ENCODE peak calls at places on chromosomes 13 and 19, in four cellular contexts. One of them, this sample, is unnamed.

GRCh38 chr19:48633148-48634035 is 3.8 kb downstream of the DBP start:
- DNase-seq in AG04450: no peak
- DNase-seq in fibroblast of lung: no peak
- DNase-seq in coronary artery: no peak
- DNase-seq in this sample: no peak

GRCh38 chr19:21158523-21159135 is 16.8 kb downstream of the ZNF431 start:
- DNase-seq in AG04450: peak
- DNase-seq in fibroblast of lung: peak
- DNase-seq in coronary artery: no peak
- DNase-seq in this sample: peak

GRCh38 chr13:112069063-112069726 is 2.2 kb downstream of the SOX1 start:
- DNase-seq in AG04450: no peak
- DNase-seq in fibroblast of lung: no peak
- DNase-seq in coronary artery: no peak
- DNase-seq in this sample: no peak

GRCh38 chr13:37791699-37792098 is 77.9 kb downstream of the TRPC4 start:
- DNase-seq in AG04450: no peak
- DNase-seq in fibroblast of lung: peak
- DNase-seq in coronary artery: no peak
- DNase-seq in this sample: no peak

GRCh38 chr19:45883881-45884681 is 1.9 kb downstream of the IRF2BP1 start:
- DNase-seq in AG04450: no peak
- DNase-seq in fibroblast of lung: no peak
- DNase-seq in coronary artery: no peak
- DNase-seq in this sample: no peak

GRCh38 chr19:40717880-40718773 is 1.2 kb downstream of the ITPKC start:
- DNase-seq in AG04450: no peak
- DNase-seq in fibroblast of lung: peak
- DNase-seq in coronary artery: no peak
- DNase-seq in this sample: no peak

GRCh38 chr19:47729468-47729798 is 15.9 kb upstream of the NOP53 start:
- DNase-seq in AG04450: no peak
- DNase-seq in fibroblast of lung: peak
- DNase-seq in coronary artery: peak
- DNase-seq in this sample: no peak

GRCh38 chr13:52760078-52760477 is 20.5 kb upstream of the CNMD start:
- DNase-seq in AG04450: no peak
- DNase-seq in fibroblast of lung: no peak
- DNase-seq in coronary artery: no peak
- DNase-seq in this sample: no peak

GRCh38 chr19:30249911-30250310 is 122.3 kb upstream of the ZNF536 start:
- DNase-seq in AG04450: no peak
- DNase-seq in fibroblast of lung: no peak
- DNase-seq in coronary artery: no peak
- DNase-seq in this sample: no peak

GRCh38 chr13:48411281-48412099 is 1.4 kb downstream of the LPAR6 start:
- DNase-seq in AG04450: no peak
- DNase-seq in fibroblast of lung: peak
- DNase-seq in coronary artery: no peak
- DNase-seq in this sample: no peak

DNA sequence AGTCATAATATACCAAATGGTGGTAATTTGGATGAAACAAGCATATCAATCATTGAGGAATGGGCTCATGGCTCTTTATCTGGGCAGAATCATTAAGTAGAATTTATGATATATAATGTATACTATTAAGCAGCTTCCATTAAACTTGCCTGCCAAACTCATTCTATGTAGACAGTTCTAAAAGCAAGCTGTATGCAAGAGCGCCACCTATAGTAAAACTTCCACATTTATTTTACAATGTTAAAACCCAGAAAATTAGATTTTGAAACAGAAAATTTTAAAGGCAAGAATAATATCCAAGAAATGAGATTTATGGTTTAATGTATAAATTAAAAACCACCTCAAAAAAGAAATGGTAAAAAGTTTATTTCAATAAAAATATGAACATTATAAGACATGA is 161.5 kb downstream of the MZT1 start:
- DNase-seq in AG04450: no peak
- DNase-seq in fibroblast of lung: no peak
- DNase-seq in coronary artery: no peak
- DNase-seq in this sample: no peak
- TF ChIP-seq CTCF in AG04450: peak
- TF ChIP-seq CTCF in fibroblast of lung: peak
- TF ChIP-seq CTCF in coronary artery: peak
- TF ChIP-seq CTCF in this sample: peak

GRCh38 chr19:42402376-42403116 is 12.4 kb upstream of the CNFN start:
- DNase-seq in AG04450: no peak
- DNase-seq in fibroblast of lung: no peak
- DNase-seq in coronary artery: no peak
- DNase-seq in this sample: no peak
- H3K4me3 ChIP-seq in AG04450: peak
- H3K4me3 ChIP-seq in fibroblast of lung: no peak
- H3K4me3 ChIP-seq in coronary artery: peak
- H3K4me3 ChIP-seq in this sample: no peak

GRCh38 chr13:61874970-61875579 is 459.4 kb upstream of the PCDH20 start:
- DNase-seq in AG04450: no peak
- DNase-seq in fibroblast of lung: no peak
- DNase-seq in coronary artery: no peak
- DNase-seq in this sample: no peak

GRCh38 chr13:61884830-61885229 is 469.2 kb upstream of the PCDH20 start:
- DNase-seq in AG04450: no peak
- DNase-seq in fibroblast of lung: no peak
- DNase-seq in coronary artery: no peak
- DNase-seq in this sample: no peak

DNA sequence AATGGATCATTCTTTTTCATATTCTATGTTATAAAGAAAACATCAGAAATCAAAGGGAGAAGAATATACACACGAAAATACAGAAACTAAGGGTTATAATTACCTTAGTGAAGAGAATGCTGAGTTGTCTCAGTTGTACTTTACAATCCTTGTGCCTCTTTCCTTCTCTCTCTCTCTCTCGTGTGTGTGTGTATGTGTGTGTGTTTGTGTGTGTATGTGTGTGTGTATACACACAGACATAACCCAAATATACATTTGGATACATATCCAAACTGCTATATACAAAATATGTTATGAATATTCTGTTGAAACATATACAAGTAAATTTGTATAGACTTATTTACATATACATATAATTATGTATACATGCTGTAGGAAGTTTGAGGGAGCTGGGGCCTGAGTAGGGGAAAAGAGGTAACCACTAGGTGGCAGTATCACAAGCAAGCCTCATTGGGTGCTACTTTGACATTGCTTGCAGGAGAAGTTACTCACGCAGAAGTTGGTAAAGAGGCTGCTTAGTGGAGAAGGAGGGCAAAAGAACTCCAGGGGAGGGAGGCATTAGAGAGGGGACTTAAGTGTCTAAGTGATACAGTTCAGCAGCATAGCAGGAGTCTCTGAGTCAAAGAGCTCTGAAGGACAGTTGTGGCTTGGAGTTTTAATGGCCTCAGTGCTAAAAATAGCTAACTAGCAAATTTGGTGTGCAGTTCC is 465.1 kb upstream of the PCDH20 start:
- DNase-seq in AG04450: no peak
- DNase-seq in fibroblast of lung: peak
- DNase-seq in coronary artery: no peak
- DNase-seq in this sample: no peak
- TF ChIP-seq CTCF in AG04450: peak
- TF ChIP-seq CTCF in fibroblast of lung: no peak
- TF ChIP-seq CTCF in coronary artery: no peak
- TF ChIP-seq CTCF in this sample: no peak

DNA sequence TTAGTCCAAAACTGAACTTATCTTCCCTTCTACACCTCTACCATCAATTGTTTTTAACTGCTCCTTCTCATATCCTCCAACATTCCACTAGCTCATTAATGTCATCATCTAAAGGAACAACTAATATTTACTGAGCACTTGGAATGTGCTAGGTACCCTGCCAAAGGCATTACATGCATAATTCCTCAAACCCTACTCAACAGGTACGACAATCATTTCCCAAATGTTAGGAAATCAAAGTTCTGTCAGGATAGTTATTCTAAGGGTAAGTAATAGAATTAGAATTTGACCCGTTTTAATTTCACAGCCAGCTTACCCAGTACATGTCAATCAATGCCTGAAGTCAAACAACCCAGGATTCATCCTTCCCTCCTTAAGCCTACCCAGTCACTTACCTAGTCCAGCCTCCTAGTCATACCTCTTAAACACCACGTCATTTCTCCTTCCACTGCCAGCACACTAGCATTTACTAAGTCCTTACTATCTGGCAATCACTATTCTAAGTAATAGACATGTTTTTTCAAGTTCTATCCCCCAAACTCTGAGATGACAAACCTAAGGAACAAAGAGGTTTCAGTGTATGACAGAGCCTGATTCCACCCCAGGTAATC is 2.4 kb downstream of the LNX2 start:
- DNase-seq in AG04450: no peak
- DNase-seq in fibroblast of lung: no peak
- DNase-seq in coronary artery: no peak
- DNase-seq in this sample: no peak
- H3K4me3 ChIP-seq in AG04450: no peak
- H3K4me3 ChIP-seq in fibroblast of lung: no peak
- H3K4me3 ChIP-seq in coronary artery: no peak
- H3K4me3 ChIP-seq in this sample: no peak

GRCh38 chr19:8614455-8614854 is 3.9 kb upstream of the ADAMTS10 start:
- DNase-seq in AG04450: no peak
- DNase-seq in fibroblast of lung: no peak
- DNase-seq in coronary artery: no peak
- DNase-seq in this sample: no peak
- TF ChIP-seq CTCF in AG04450: no peak
- TF ChIP-seq CTCF in fibroblast of lung: no peak
- TF ChIP-seq CTCF in coronary artery: no peak
- TF ChIP-seq CTCF in this sample: no peak

GRCh38 chr19:18605546-18606280 is 886 bp downstream of the CRLF1 start:
- DNase-seq in AG04450: no peak
- DNase-seq in fibroblast of lung: no peak
- DNase-seq in coronary artery: no peak
- DNase-seq in this sample: no peak
- H3K4me3 ChIP-seq in AG04450: no peak
- H3K4me3 ChIP-seq in fibroblast of lung: no peak
- H3K4me3 ChIP-seq in coronary artery: peak
- H3K4me3 ChIP-seq in this sample: no peak

DNA sequence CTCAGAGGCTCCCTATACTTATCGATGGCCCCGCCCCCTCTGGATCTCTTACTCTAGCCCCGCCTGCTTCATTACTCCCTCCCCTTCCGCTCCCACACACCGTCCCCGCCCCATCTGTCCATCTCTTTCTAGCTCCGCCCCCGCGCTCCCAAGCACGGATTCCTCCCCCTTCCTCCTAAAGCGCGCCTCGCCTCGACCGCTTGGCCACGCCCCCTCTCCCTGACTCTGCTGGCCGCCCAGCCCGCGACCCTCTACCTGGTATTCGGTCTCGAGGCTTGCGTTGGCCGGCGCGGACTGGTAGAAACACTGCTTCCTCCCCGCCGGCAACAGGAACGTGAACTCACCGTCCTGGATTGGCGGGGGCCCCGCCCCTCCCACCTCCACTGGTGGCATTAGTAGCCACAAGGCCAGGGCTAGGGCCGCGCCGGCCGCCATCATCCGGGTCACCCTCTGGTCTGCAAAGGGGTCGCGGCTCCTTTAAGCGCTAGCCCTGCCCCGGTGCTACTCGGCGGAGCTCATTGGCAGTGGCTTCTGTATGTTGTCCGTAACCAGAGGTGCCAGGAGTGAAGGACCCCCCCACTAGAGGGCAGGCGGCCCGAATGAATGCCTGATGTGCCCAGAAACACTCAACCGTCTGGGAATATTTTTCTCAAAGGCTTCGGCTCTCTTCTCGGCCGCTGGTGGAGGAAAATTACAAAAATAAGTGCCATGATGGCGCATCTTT is at the start of gene TMED1:
- DNase-seq in AG04450: peak
- DNase-seq in fibroblast of lung: peak
- DNase-seq in coronary artery: peak
- DNase-seq in this sample: peak
- TF ChIP-seq CTCF in AG04450: peak
- TF ChIP-seq CTCF in fibroblast of lung: peak
- TF ChIP-seq CTCF in coronary artery: no peak
- TF ChIP-seq CTCF in this sample: peak

GRCh38 chr19:8342684-8343482 is at the start of gene KANK3:
- DNase-seq in AG04450: peak
- DNase-seq in fibroblast of lung: peak
- DNase-seq in coronary artery: peak
- DNase-seq in this sample: peak

GRCh38 chr19:8343483-8343844 is 402 bp upstream of the KANK3 start:
- DNase-seq in AG04450: no peak
- DNase-seq in fibroblast of lung: no peak
- DNase-seq in coronary artery: no peak
- DNase-seq in this sample: no peak

GRCh38 chr19:8338835-8339234 is 4.2 kb downstream of the KANK3 start:
- DNase-seq in AG04450: no peak
- DNase-seq in fibroblast of lung: no peak
- DNase-seq in coronary artery: no peak
- DNase-seq in this sample: no peak

GRCh38 chr19:8340341-8341096 is 2.5 kb downstream of the KANK3 start:
- DNase-seq in AG04450: no peak
- DNase-seq in fibroblast of lung: no peak
- DNase-seq in coronary artery: no peak
- DNase-seq in this sample: no peak

GRCh38 chr19:8342316-8342683 is 762 bp downstream of the KANK3 start:
- DNase-seq in AG04450: no peak
- DNase-seq in fibroblast of lung: no peak
- DNase-seq in coronary artery: no peak
- DNase-seq in this sample: no peak
- H3K4me3 ChIP-seq in AG04450: no peak
- H3K4me3 ChIP-seq in fibroblast of lung: no peak
- H3K4me3 ChIP-seq in coronary artery: peak
- H3K4me3 ChIP-seq in this sample: no peak

DNA sequence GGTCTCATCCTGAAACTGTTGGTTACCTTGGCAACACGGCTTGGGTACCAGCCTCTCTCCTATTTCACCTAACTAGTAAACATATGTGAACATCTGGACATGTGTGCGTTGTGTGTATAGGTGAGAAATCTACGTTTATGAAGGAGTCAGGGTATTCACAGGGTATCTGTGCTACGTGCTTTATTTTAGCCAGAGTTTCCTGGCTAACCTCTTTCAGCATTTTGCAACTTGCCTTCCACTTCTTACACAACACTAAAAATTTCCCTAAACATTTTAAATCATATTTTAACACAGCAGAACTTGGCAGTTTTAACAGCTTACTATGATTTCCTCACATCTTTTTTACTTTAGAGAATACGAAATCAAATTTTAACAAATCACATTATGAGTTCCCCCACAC is 225.7 kb downstream of the KLF5 start:
- DNase-seq in AG04450: no peak
- DNase-seq in fibroblast of lung: no peak
- DNase-seq in coronary artery: no peak
- DNase-seq in this sample: no peak
- TF ChIP-seq CTCF in AG04450: no peak
- TF ChIP-seq CTCF in fibroblast of lung: no peak
- TF ChIP-seq CTCF in coronary artery: no peak
- TF ChIP-seq CTCF in this sample: no peak

This sample was measured in AG04449.